ENCODE peak calls at places on chromosomes 3 and 15, in four cellular contexts. P is K562, G is GM12878, Z is HepG2. W is an unnamed sample.

GRCh38 chr3:52406791-52407510 is 38.0 kb downstream of the SEMA3G start:
- DNase-seq in G (no peak), Z (no peak), P (no peak), W (no peak)

GRCh38 chr15:89299896-89300295 is 34.7 kb downstream of the POLG start:
- DNase-seq in G (no peak), P (no peak), Z (no peak), W (peak)

GRCh38 chr3:119700269-119700919 is 2.4 kb upstream of the CFAP91 start:
- DNase-seq in Z (peak), G (peak), P (no peak), W (no peak)

GRCh38 chr3:160169139-160169830 is 55.9 kb upstream of the C3orf80 start:
- DNase-seq in G (no peak), Z (no peak), P (no peak), W (no peak)

GRCh38 chr3:37075955-37076354 is 82.6 kb downstream of the MLH1 start:
- DNase-seq in G (no peak), P (no peak), Z (no peak), W (no peak)

GRCh38 chr3:127775398-127776109 is 46.8 kb downstream of the MGLL start:
- DNase-seq in P (no peak), G (no peak), Z (no peak), W (no peak)

GRCh38 chr3:72818915-72819314 is 29.3 kb downstream of the SHQ1 start:
- DNase-seq in Z (no peak), P (no peak), G (no peak), W (no peak)

GRCh38 chr15:56943398-56943797 is 25.0 kb downstream of the TCF12 start:
- DNase-seq in P (no peak), G (no peak), Z (no peak), W (no peak)

GRCh38 chr3:192700885-192701284 is 26.5 kb downstream of the FGF12 start:
- DNase-seq in P (no peak), G (no peak), Z (no peak), W (no peak)

GRCh38 chr3:51245871-51246270 is 139.2 kb upstream of the MANF start:
- DNase-seq in P (no peak), G (no peak), Z (no peak), W (no peak)

GRCh38 chr15:62883938-62884479 is 158.5 kb upstream of the TPM1 start:
- DNase-seq in G (no peak), Z (no peak), P (no peak), W (no peak)

GRCh38 chr15:58459562-58459961 is 27.8 kb downstream of the LIPC start:
- DNase-seq in G (no peak), P (no peak), Z (no peak), W (no peak)

GRCh38 chr15:68032672-68033071 is 21.4 kb upstream of the PIAS1 start:
- DNase-seq in Z (no peak), G (peak), P (no peak), W (no peak)

GRCh38 chr3:114218006-114218405 is 19.4 kb downstream of the ZNF80 start:
- DNase-seq in P (no peak), G (no peak), Z (no peak), W (no peak)

GRCh38 chr3:36700537-36701248 is 63.7 kb downstream of the DCLK3 start:
- DNase-seq in P (peak), G (no peak), Z (peak), W (peak)

GRCh38 chr3:12227833-12228232 is 61.0 kb upstream of the PPARG start:
- DNase-seq in G (no peak), Z (no peak), P (no peak), W (no peak)

GRCh38 chr3:11583638-11584046 is 60.1 kb downstream of the VGLL4 start:
- DNase-seq in Z (no peak), P (no peak), G (no peak), W (no peak)

GRCh38 chr15:76335851-76336253 is 721 bp upstream of the ISL2 start:
- DNase-seq in Z (no peak), P (no peak), G (no peak), W (no peak)

GRCh38 chr15:97866994-97867393 is 93.5 kb upstream of the ARRDC4 start:
- DNase-seq in G (no peak), P (no peak), Z (no peak), W (no peak)

GRCh38 chr3:86840814-86841213 is 150.1 kb downstream of the VGLL3 start:
- DNase-seq in G (no peak), Z (no peak), P (no peak), W (no peak)

GRCh38 chr15:78182821-78183220 is 33.7 kb downstream of the IDH3A start:
- DNase-seq in G (no peak), Z (no peak), P (no peak), W (no peak)

GRCh38 chr15:41116116-41116871 is at the start of gene INO80:
- DNase-seq in Z (peak), G (peak), P (peak), W (peak)

GRCh38 chr15:89457086-89457485 is 39.3 kb downstream of the RHCG start:
- DNase-seq in G (no peak), P (peak), Z (peak), W (peak)

GRCh38 chr15:94231728-94232086 is 346 bp downstream of the MCTP2 start:
- DNase-seq in Z (peak), G (no peak), P (no peak), W (no peak)

GRCh38 chr3:10546181-10546624 is 40.8 kb upstream of the ATP2B2 start:
- DNase-seq in G (no peak), Z (no peak), P (no peak), W (no peak)

GRCh38 chr15:63449711-63450110 is 54.7 kb upstream of the USP3 start:
- DNase-seq in G (no peak), P (no peak), Z (no peak), W (no peak)

GRCh38 chr3:141050913-141051632 is at the start of gene SPSB4:
- DNase-seq in G (no peak), Z (peak), P (no peak), W (peak)

GRCh38 chr15:37028609-37029287 is 71.6 kb downstream of the MEIS2 start:
- DNase-seq in G (no peak), P (no peak), Z (no peak), W (no peak)

GRCh38 chr3:38521391-38521987 is 25.3 kb downstream of the EXOG start:
- DNase-seq in Z (peak), G (peak), P (peak), W (peak)

GRCh38 chr3:117080899-117081298 is 371.3 kb downstream of the TUSC7 start:
- DNase-seq in G (no peak), Z (no peak), P (no peak), W (no peak)

GRCh38 chr15:57551717-57552677 is 39.7 kb upstream of the MYZAP start:
- DNase-seq in P (no peak), Z (peak), G (no peak), W (peak)

GRCh38 chr3:157499342-157499963 is 3.8 kb downstream of the VEPH1 start:
- DNase-seq in G (no peak), Z (peak), P (no peak), W (peak)

GRCh38 chr15:90184786-90185704 is 16.1 kb upstream of the SEMA4B start:
- DNase-seq in P (peak), G (no peak), Z (peak), W (no peak)

DNA sequence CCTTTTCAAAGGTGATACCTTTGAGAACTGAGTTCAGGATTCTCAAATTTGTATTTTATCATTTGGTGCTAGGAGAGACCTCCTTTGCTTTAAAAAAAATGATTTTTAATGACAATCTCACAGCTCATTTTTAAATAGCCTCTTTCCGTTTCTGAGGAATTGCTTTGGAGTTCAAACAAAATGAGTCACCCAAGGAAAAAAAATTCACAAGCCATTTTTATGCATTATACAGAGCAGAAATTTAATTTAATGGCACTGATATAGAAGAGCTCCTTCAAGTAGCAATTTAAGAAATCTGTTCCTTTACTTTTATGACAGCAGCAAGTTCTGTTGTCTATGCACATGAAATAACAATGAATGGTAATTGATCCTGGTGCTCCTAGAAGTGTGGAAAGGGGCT is 337.9 kb upstream of the KCNMB2 start:
- DNase-seq in G (no peak), Z (no peak), P (no peak), W (no peak)
- TF ChIP-seq SIN3A in G (no peak), Z (no peak), P (no peak), W (no peak)

GRCh38 chr15:64892850-64893403 is 18.8 kb upstream of the ANKDD1A start:
- DNase-seq in Z (no peak), G (peak), P (no peak), W (no peak)

GRCh38 chr15:64893481-64894394 is 18.0 kb upstream of the ANKDD1A start:
- DNase-seq in P (peak), G (peak), Z (peak), W (peak)

GRCh38 chr15:64896371-64897069 is 15.2 kb upstream of the ANKDD1A start:
- DNase-seq in Z (no peak), G (no peak), P (no peak), W (no peak)

GRCh38 chr15:64895285-64896065 is 16.2 kb upstream of the ANKDD1A start:
- DNase-seq in G (peak), Z (no peak), P (no peak), W (no peak)

DNA sequence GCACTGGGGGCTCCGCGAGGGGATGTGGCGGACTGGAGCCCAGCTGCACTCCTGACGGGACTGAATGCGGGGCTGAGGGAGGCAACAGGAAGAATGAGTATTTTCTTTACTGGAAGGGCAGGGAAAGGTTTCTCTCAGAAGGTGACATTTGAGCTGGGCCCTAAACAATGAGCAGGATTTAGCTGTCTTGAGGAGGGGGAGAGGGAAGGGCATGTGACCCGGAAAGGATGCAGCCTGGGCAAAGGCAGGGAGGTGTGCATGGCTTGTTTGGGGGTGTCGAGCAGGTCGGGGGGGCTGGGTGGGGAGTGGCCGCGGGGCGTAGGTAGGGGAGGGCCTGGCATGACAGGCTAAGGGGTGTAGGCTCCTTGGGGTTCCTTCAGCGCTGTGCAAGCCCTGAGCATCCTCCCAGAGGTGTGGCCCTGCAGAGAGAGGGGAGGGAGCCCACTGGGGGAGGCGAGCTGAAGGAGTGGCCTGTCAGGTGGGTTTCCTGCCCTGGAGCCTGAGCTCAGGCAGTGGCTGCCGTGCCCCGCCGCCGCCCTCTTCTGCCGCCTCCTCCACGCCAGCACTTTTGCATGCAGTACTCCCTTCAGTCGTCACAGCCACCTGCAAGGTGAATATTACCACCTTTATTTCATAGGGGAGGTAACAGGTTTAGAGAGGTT is 17.2 kb upstream of the ANKDD1A start:
- DNase-seq in G (peak), P (no peak), Z (no peak), W (no peak)
- H3K4me3 ChIP-seq in G (peak), P (no peak), Z (no peak), W (no peak)

GRCh38 chr3:197458179-197458707 is 97.5 kb downstream of the BDH1 start:
- DNase-seq in Z (peak), G (no peak), P (no peak), W (no peak)
- TF ChIP-seq SIN3A in Z (no peak), G (no peak), P (no peak), W (no peak)

GRCh38 chr3:129120254-129121004 is 1.2 kb downstream of the RAB43 start:
- DNase-seq in P (peak), G (peak), Z (peak), W (peak)

GRCh38 chr3:129123314-129124060 is 1.9 kb upstream of the RAB43 start:
- DNase-seq in P (no peak), Z (peak), G (no peak), W (no peak)

GRCh38 chr3:129121016-129121791 is 400 bp downstream of the RAB43 start:
- DNase-seq in P (no peak), G (no peak), Z (no peak), W (no peak)

GRCh38 chr3:129121792-129122696 is at the start of gene RAB43:
- DNase-seq in G (peak), Z (peak), P (peak), W (peak)

DNA sequence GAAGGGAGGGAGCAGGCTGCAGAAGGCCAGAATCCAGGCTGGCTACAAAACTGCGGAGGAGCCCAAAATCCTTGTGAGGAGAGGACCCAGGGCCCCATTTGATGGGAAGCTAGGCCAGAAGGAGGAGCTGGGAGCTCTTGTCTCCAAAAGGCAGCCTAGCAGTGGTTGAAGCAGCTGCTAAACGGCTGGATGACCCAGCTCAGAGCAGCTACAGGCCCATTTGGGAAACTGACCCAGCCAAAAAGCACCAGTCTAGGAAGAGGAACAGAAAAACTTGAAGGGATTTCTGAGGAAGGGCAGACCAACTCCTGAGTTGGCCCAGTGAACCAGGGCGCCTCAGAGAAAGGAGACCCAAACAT is 1.1 kb upstream of the RAB43 start:
- DNase-seq in Z (no peak), G (no peak), P (no peak), W (no peak)
- H3K4me3 ChIP-seq in Z (peak), G (no peak), P (no peak), W (no peak)

GRCh38 chr3:102123590-102124190 is 274.4 kb downstream of the NFKBIZ start:
- DNase-seq in P (no peak), G (no peak), Z (no peak), W (no peak)
- TF ChIP-seq SIN3A in P (no peak), G (no peak), Z (no peak), W (no peak)

GRCh38 chr3:196518999-196519737 is 4.0 kb upstream of the SMCO1 start:
- DNase-seq in Z (peak), G (no peak), P (peak), W (peak)

GRCh38 chr3:196523841-196524240 is 8.7 kb upstream of the SMCO1 start:
- DNase-seq in G (no peak), P (no peak), Z (no peak), W (no peak)

GRCh38 chr3:196517142-196517808 is 2.1 kb upstream of the SMCO1 start:
- DNase-seq in Z (no peak), P (no peak), G (no peak), W (no peak)

GRCh38 chr3:196517919-196518318 is 2.8 kb upstream of the SMCO1 start:
- DNase-seq in G (no peak), Z (no peak), P (no peak), W (no peak)

GRCh38 chr3:196519738-196520122 is 4.6 kb upstream of the SMCO1 start:
- DNase-seq in P (no peak), Z (no peak), G (no peak), W (no peak)
- H3K4me3 ChIP-seq in P (no peak), Z (no peak), G (no peak), W (no peak)

DNA sequence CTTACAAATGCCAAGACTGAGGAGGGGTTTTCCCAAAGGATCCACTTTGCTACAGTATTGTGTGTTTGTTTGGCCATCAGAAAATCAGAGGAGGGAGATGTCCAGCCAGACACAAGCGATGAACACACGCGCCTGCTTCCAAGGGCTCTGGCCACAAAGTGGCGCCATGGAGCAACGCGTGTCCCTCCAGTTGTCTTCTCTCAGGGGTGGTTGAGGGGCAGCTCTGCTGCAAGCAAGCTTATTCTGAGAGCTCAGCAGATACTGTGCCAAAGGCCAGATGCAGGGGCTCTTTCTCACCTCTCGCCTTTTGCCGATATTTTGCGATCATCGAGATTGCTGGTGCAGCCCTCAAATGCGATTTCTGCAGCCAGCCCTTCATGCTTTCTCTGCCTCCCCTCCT is 88.9 kb upstream of the OSBPL11 start:
- DNase-seq in Z (peak), G (no peak), P (no peak), W (peak)
- TF ChIP-seq SIN3A in Z (no peak), G (no peak), P (no peak), W (no peak)